ENCODE peak calls at places on chromosomes 6 and 20, in eight cellular contexts. K is choroid plexus epithelial cell, L is lung, D is gastrocnemius medialis, N is Peyer's patch, G is RWPE1, V is HL-60, R is progenitor cell of endocrine pancreas. Y is an unnamed sample.

GRCh38 chr6:112881027-112881426 is 533.9 kb downstream of the RFPL4B start:
- DNase-seq in K (peak; percentile 67), L (no peak), D (no peak), N (no peak), G (no peak), V (no peak), R (no peak), Y (no peak)

GRCh38 chr6:141484726-141485125 is 648.0 kb upstream of the GJE1 start:
- DNase-seq in K (peak; percentile 40), L (no peak), D (no peak), N (peak; percentile 50), G (no peak), V (peak; percentile 43), R (no peak), Y (no peak)

GRCh38 chr6:32060966-32061655 is 22.9 kb downstream of the CYP21A2 start:
- DNase-seq in K (no peak), L (no peak), D (no peak), N (no peak), G (no peak), V (no peak), R (no peak), Y (no peak)

GRCh38 chr20:24862186-24862585 is 86.9 kb upstream of the CST7 start:
- DNase-seq in K (no peak), L (no peak), D (no peak), N (no peak), G (no peak), V (no peak), R (no peak), Y (no peak)

GRCh38 chr6:150308812-150309475 is 59.9 kb upstream of the IYD start:
- DNase-seq in K (no peak), L (no peak), D (no peak), N (no peak), G (no peak), V (no peak), R (no peak), Y (no peak)

GRCh38 chr6:50602191-50602810 is 111.0 kb upstream of the TFAP2D start:
- DNase-seq in K (peak; percentile 49), L (no peak), D (no peak), N (no peak), G (peak; percentile 8), V (no peak), R (no peak), Y (peak; percentile 24)

GRCh38 chr20:24497851-24498250 is 28.4 kb downstream of the SYNDIG1 start:
- DNase-seq in K (peak; percentile 93), L (no peak), D (no peak), N (no peak), G (no peak), V (no peak), R (no peak), Y (no peak)

GRCh38 chr6:41021832-41022231 is 17.2 kb downstream of the UNC5CL start:
- DNase-seq in K (peak; percentile 65), L (no peak), D (no peak), N (no peak), G (no peak), V (no peak), R (no peak), Y (peak; percentile 44)

GRCh38 chr6:110075406-110075805 is 97.3 kb downstream of the GPR6 start:
- DNase-seq in K (peak; percentile 73), L (no peak), D (no peak), N (no peak), G (no peak), V (no peak), R (no peak), Y (no peak)

GRCh38 chr6:43613721-43614395 is 15.2 kb downstream of the GTPBP2 start:
- DNase-seq in K (no peak), L (no peak), D (no peak), N (no peak), G (no peak), V (no peak), R (no peak), Y (no peak)

GRCh38 chr6:158707120-158707519 is 57.3 kb downstream of the SYTL3 start:
- DNase-seq in K (peak; percentile 71), L (peak; percentile 71), D (peak; percentile 38), N (peak; percentile 86), G (peak; percentile 34), V (no peak), R (no peak), Y (peak; percentile 59)

GRCh38 chr6:108736832-108737231 is 111.4 kb upstream of the ARMC2 start:
- DNase-seq in K (peak; percentile 82), L (no peak), D (no peak), N (peak; percentile 76), G (peak; percentile 94), V (no peak), R (no peak), Y (peak; percentile 73)

GRCh38 chr20:44738779-44739477 is 6.7 kb upstream of the KCNK15 start:
- DNase-seq in K (peak; percentile 82), L (peak; percentile 79), D (peak; percentile 69), N (peak; percentile 70), G (peak; percentile 97), V (peak; percentile 83), R (no peak), Y (peak; percentile 89)

GRCh38 chr20:58640446-58640845 is 10.6 kb upstream of the STX16 start:
- DNase-seq in K (peak; percentile 84), L (no peak), D (no peak), N (no peak), G (no peak), V (no peak), R (no peak), Y (no peak)

GRCh38 chr6:150922137-150922536 is 56.6 kb downstream of the MTHFD1L start:
- DNase-seq in K (peak; percentile 19), L (no peak), D (no peak), N (no peak), G (no peak), V (no peak), R (no peak), Y (no peak)

GRCh38 chr6:12371641-12372146 is 81.5 kb downstream of the EDN1 start:
- DNase-seq in K (peak; percentile 24), L (no peak), D (no peak), N (no peak), G (peak; percentile 41), V (no peak), R (no peak), Y (no peak)

GRCh38 chr20:49032455-49032854 is 13.7 kb upstream of the CSE1L start:
- DNase-seq in K (no peak), L (no peak), D (no peak), N (no peak), G (no peak), V (peak; percentile 21), R (no peak), Y (no peak)

GRCh38 chr20:49030954-49031619 is 15.0 kb upstream of the CSE1L start:
- DNase-seq in K (no peak), L (peak; percentile 34), D (no peak), N (no peak), G (no peak), V (no peak), R (no peak), Y (no peak)

GRCh38 chr20:49024220-49024619 is 21.9 kb upstream of the CSE1L start:
- DNase-seq in K (no peak), L (no peak), D (no peak), N (no peak), G (no peak), V (no peak), R (no peak), Y (no peak)

GRCh38 chr20:49029203-49029602 is 16.9 kb upstream of the CSE1L start:
- DNase-seq in K (no peak), L (no peak), D (no peak), N (no peak), G (no peak), V (no peak), R (no peak), Y (no peak)

DNA sequence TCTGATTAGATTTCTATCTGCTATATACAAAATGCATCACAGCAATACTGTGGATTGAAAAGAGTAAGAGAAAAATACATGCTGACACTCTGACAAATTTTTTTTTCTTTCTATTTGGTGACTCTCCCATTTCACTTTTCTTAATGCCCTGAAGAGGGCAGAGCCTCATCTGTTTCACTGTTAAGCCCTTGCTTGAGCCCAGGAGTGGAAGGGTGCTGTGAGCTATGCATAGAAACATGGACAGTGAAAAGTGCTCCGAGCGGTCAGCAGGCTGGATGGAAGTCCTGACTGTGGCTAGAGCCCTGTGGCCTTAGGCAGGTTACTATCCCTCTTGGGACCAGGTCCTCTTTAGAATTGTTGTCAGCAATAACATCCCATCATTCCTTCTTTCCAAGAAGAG is 17.4 kb upstream of the CSE1L start:
- DNase-seq in K (peak; percentile 76), L (no peak), D (no peak), N (no peak), G (peak; percentile 34), V (peak; percentile 19), R (no peak), Y (no peak)
- TF ChIP-seq CTCF in K (peak; percentile 68), L (no peak), D (no peak), N (no peak), G (peak; percentile 55), V (no peak), R (peak; percentile 38), Y (no peak)

GRCh38 chr6:149237464-149237863 is 80.0 kb upstream of the TAB2 start:
- DNase-seq in K (no peak), L (no peak), D (no peak), N (no peak), G (no peak), V (no peak), R (no peak), Y (no peak)
- TF ChIP-seq CTCF in K (no peak), L (no peak), D (no peak), N (no peak), G (no peak), V (no peak), R (no peak), Y (no peak)

GRCh38 chr6:15443119-15443518 is 197.2 kb downstream of the JARID2 start:
- DNase-seq in K (peak; percentile 88), L (no peak), D (no peak), N (no peak), G (peak; percentile 67), V (peak; percentile 19), R (no peak), Y (no peak)
- TF ChIP-seq CTCF in K (no peak), L (no peak), D (no peak), N (no peak), G (no peak), V (no peak), R (no peak), Y (no peak)

DNA sequence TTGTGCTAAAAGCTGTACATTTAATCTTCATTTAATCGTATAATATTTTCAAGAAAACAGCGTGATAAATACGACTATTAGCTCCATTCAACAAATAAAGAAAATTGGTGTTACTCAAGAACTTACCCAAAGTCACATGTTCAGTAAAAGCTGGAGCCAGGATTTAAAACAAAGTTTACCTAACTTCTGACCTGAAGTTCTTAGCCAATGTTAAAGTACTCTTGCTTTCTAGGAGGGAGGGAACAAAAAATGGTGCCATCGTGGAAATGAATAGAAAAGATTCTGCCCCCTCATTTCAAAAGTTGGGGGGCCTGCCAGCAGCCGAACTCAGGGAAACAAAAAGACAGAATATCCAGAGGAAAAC is 395.8 kb downstream of the CD109 start:
- DNase-seq in K (peak; percentile 66), L (no peak), D (no peak), N (no peak), G (no peak), V (no peak), R (no peak), Y (no peak)
- TF ChIP-seq CTCF in K (no peak), L (no peak), D (no peak), N (no peak), G (no peak), V (no peak), R (no peak), Y (no peak)

Y was measured in Calu3.